ENCODE peak calls at places on chromosomes 11 and 22, in four cellular contexts. R is IMR-90, N is GM12878, J is H1. O is an unnamed sample.

GRCh38 chr11:67416416-67417335 is 1.2 kb downstream of the CARNS1 start:
- DNase-seq in J (no peak), R (no peak), N (no peak), O (no peak)

GRCh38 chr22:19937616-19938473 is 3.7 kb upstream of the COMT start:
- DNase-seq in R (peak; percentile 35), J (no peak), N (no peak), O (no peak)

GRCh38 chr11:26243426-26243825 is 88.5 kb upstream of the ANO3 start:
- DNase-seq in R (peak; percentile 22), N (no peak), J (no peak), O (no peak)

GRCh38 chr11:2731285-2732125 is 31.7 kb upstream of the KCNQ1OT1 start:
- DNase-seq in N (no peak), R (no peak), J (no peak), O (no peak)

GRCh38 chr11:106426696-106427095 is 349.2 kb downstream of the AASDHPPT start:
- DNase-seq in N (no peak), R (no peak), J (no peak), O (no peak)

GRCh38 chr11:126318642-126319373 is 14.9 kb downstream of the DCPS start:
- DNase-seq in R (peak; percentile 97), N (peak; percentile 55), J (no peak), O (no peak)

GRCh38 chr11:120091121-120091520 is 46.8 kb downstream of the TRIM29 start:
- DNase-seq in N (no peak), R (no peak), J (no peak), O (no peak)

GRCh38 chr11:45399166-45399565 is 113.0 kb upstream of the SYT13 start:
- DNase-seq in J (no peak), N (no peak), R (no peak), O (no peak)

GRCh38 chr22:37470087-37470445 is 16.1 kb downstream of the MFNG start:
- DNase-seq in N (no peak), R (no peak), J (no peak), O (no peak)

GRCh38 chr22:27489265-27489675 is 312.3 kb downstream of the MN1 start:
- DNase-seq in J (no peak), N (no peak), R (peak; percentile 52), O (no peak)

GRCh38 chr11:20015101-20015500 is 145.2 kb downstream of the DBX1 start:
- DNase-seq in N (no peak), J (no peak), R (no peak), O (no peak)

GRCh38 chr11:110738641-110739040 is 26.4 kb upstream of the ARHGAP20 start:
- DNase-seq in R (no peak), J (no peak), N (no peak), O (no peak)

GRCh38 chr22:23621082-23621780 is 10.9 kb downstream of the DRICH1 start:
- DNase-seq in J (no peak), N (no peak), R (no peak), O (no peak)

GRCh38 chr11:44572431-44572830 is 7.0 kb downstream of the CD82 start:
- DNase-seq in R (no peak), N (no peak), J (no peak), O (no peak)

GRCh38 chr11:57778318-57779037 is 16.9 kb downstream of the CTNND1 start:
- DNase-seq in N (no peak), R (peak; percentile 98), J (peak; percentile 79), O (peak; percentile 67)

GRCh38 chr11:134789104-134789503 is 377.1 kb upstream of the B3GAT1 start:
- DNase-seq in R (no peak), J (no peak), N (no peak), O (no peak)

GRCh38 chr22:25726241-25726640 is 15.7 kb upstream of the MYO18B start:
- DNase-seq in J (no peak), N (no peak), R (no peak), O (no peak)

GRCh38 chr11:119038884-119039283 is 8.2 kb upstream of the SLC37A4 start:
- DNase-seq in J (no peak), R (no peak), N (no peak), O (no peak)

DNA sequence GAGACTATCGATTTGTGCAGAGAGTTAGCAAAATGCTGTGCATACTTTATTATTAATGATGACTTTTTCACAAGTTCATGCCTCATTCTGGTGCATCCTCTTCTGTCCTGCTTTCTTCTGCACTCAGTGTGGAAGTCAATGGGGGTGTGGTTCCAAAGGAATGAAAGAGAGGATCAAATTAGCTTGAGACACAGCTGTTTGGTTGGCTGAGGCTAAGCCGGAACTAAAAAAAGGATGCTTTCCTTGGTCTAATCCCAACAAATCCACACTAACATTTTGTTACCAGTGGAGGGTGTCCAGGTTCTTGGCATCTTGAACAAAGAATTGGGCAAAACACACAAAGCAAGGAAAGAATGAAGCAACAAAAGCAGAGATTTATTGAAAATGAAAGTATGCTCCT is 278.5 kb upstream of the PLET1 start:
- DNase-seq in N (no peak), R (no peak), J (no peak), O (no peak)
- TF ChIP-seq CHD1 in N (no peak), R (no peak), J (no peak), O (no peak)

GRCh38 chr11:65417702-65418430 is 4.7 kb upstream of the NEAT1 start:
- DNase-seq in R (peak; percentile 28), J (no peak), N (no peak), O (peak; percentile 73)

GRCh38 chr11:65415499-65416340 is 6.9 kb upstream of the NEAT1 start:
- DNase-seq in R (no peak), J (no peak), N (no peak), O (no peak)

GRCh38 chr11:65417221-65417701 is 5.3 kb upstream of the NEAT1 start:
- DNase-seq in J (no peak), N (no peak), R (no peak), O (no peak)

GRCh38 chr11:65414776-65415498 is 7.7 kb upstream of the NEAT1 start:
- DNase-seq in N (no peak), R (peak; percentile 39), J (no peak), O (no peak)

DNA sequence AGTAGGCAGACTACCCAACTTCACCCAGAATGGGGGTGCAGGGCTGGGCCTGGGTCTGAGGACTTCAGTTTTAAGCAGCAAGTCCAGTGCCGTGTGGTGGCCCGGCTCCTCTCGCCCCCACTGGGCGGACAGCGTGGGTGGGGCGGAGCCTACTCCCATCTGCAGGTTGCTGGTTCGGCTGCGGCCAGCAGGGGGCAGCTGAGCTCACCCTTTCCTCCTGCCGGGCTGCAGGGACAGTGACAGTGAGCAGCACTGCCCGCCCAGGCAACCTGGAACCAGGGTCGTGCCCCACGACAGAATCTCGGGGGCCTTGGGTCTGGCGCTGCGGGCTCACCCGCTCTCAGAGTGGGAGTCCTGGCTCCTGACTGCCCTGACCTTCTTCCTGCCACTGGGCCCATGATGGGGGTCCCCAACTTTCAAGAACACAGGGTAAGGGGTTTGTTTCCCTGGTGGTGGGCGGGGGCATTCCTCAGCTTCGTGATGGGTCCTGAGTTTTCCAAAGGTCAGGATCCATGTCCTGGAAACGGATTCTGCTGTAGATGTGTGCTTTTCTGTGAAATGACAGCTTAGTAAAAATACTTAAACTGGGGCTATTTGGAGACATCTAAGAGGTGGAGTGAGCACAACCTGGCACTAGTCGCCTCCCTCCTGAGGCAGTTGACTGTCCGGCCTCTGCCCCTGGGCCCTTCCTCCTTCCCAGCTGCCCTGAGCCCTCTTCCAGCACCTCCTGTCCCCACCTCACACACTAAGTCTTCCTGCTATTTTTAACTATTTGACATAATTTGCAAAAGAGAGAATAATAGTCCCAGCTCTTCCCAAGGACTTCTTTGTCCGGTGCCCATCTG is 6.0 kb upstream of the NEAT1 start:
- DNase-seq in R (peak; percentile 71), J (peak; percentile 68), N (no peak), O (peak; percentile 93)
- TF ChIP-seq CHD1 in R (no peak), J (no peak), N (no peak), O (peak; percentile 19)

GRCh38 chr11:61700221-61700620 is 20.0 kb downstream of the DAGLA start:
- DNase-seq in N (no peak), J (no peak), R (peak; percentile 51), O (peak; percentile 71)
- TF ChIP-seq CHD1 in N (no peak), J (no peak), R (no peak), O (no peak)

GRCh38 chr11:108693852-108694251 is 29.0 kb downstream of the DDX10 start:
- DNase-seq in J (no peak), N (no peak), R (peak; percentile 63), O (no peak)
- TF ChIP-seq CHD1 in J (no peak), N (no peak), R (no peak), O (no peak)

GRCh38 chr22:17319541-17319940 is 49.7 kb upstream of the CECR2 start:
- DNase-seq in N (no peak), R (no peak), J (no peak), O (no peak)
- TF ChIP-seq CHD1 in N (no peak), R (no peak), J (no peak), O (no peak)